ENCODE peak calls at places on chromosomes 12 and 14, in five cellular contexts. Q, N, C, Y and B are unnamed samples.

GRCh38 chr12:56766535-56766934 is 3.4 kb downstream of the HSD17B6 start:
- DNase-seq in Q (no peak), N (no peak), C (no peak), Y (no peak), B (no peak)

GRCh38 chr12:99157946-99158345 is 489.6 kb upstream of the GARIN6 start:
- DNase-seq in Q (no peak), N (no peak), C (no peak), Y (no peak), B (no peak)

GRCh38 chr12:16675438-16675837 is 69.5 kb upstream of the LMO3 start:
- DNase-seq in Q (no peak), N (no peak), C (no peak), Y (no peak), B (no peak)

GRCh38 chr12:42716521-42716920 is 127.0 kb upstream of the PRICKLE1 start:
- DNase-seq in Q (no peak), N (peak), C (no peak), Y (no peak), B (no peak)

GRCh38 chr12:22916241-22916640 is 291.3 kb downstream of the ETNK1 start:
- DNase-seq in Q (no peak), N (no peak), C (no peak), Y (no peak), B (no peak)

GRCh38 chr14:92325835-92326234 is 2.9 kb downstream of the SLC24A4 start:
- DNase-seq in Q (no peak), N (no peak), C (no peak), Y (no peak), B (no peak)

GRCh38 chr12:125549836-125550235 is 484.6 kb downstream of the AACS start:
- DNase-seq in Q (no peak), N (no peak), C (no peak), Y (no peak), B (no peak)

GRCh38 chr14:102749833-102750775 is 27.1 kb upstream of the TRAF3 start:
- DNase-seq in Q (no peak), N (no peak), C (no peak), Y (peak), B (no peak)

GRCh38 chr12:48883305-48884171 is 17.9 kb upstream of the RND1 start:
- DNase-seq in Q (no peak), N (no peak), C (no peak), Y (peak), B (no peak)

GRCh38 chr14:68172664-68173063 is 353.1 kb downstream of the RAD51B start:
- DNase-seq in Q (no peak), N (no peak), C (no peak), Y (no peak), B (no peak)

GRCh38 chr14:20328705-20329104 is 4.4 kb downstream of the CCNB1IP1 start:
- DNase-seq in Q (no peak), N (no peak), C (no peak), Y (peak), B (no peak)

GRCh38 chr14:78399316-78399889 is 229.2 kb downstream of the NRXN3 start:
- DNase-seq in Q (no peak), N (no peak), C (no peak), Y (no peak), B (no peak)

GRCh38 chr12:53064613-53065415 is 14.4 kb downstream of the SPRYD3 start:
- DNase-seq in Q (peak), N (peak), C (no peak), Y (no peak), B (no peak)

GRCh38 chr14:88063807-88064206 is 58.9 kb downstream of the GPR65 start:
- DNase-seq in Q (no peak), N (no peak), C (no peak), Y (no peak), B (no peak)

GRCh38 chr12:54588110-54588831 is at the start of gene PPP1R1A:
- DNase-seq in Q (no peak), N (peak), C (peak), Y (no peak), B (no peak)

GRCh38 chr14:33451211-33451610 is 499.7 kb downstream of the EGLN3 start:
- DNase-seq in Q (no peak), N (no peak), C (no peak), Y (no peak), B (no peak)

GRCh38 chr12:9707864-9708808 is 24.8 kb downstream of the CLECL1 start:
- DNase-seq in Q (peak), N (peak), C (peak), Y (no peak), B (peak)

GRCh38 chr12:117151195-117152031 is 38.9 kb downstream of the FBXO21 start:
- DNase-seq in Q (no peak), N (peak), C (peak), Y (no peak), B (peak)

GRCh38 chr14:56342419-56342901 is 224.2 kb downstream of the PELI2 start:
- DNase-seq in Q (no peak), N (no peak), C (no peak), Y (peak), B (no peak)

GRCh38 chr14:89356927-89357326 is 60.1 kb downstream of the FOXN3 start:
- DNase-seq in Q (no peak), N (no peak), C (no peak), Y (no peak), B (no peak)

GRCh38 chr12:121765573-121765972 is 27.9 kb downstream of the RHOF start:
- DNase-seq in Q (no peak), N (no peak), C (no peak), Y (no peak), B (peak)

GRCh38 chr12:69024413-69024812 is 91.4 kb upstream of the CPM start:
- DNase-seq in Q (no peak), N (no peak), C (no peak), Y (no peak), B (no peak)

GRCh38 chr12:1518763-1519516 is 75.4 kb downstream of the FBXL14 start:
- DNase-seq in Q (no peak), N (no peak), C (no peak), Y (peak), B (no peak)

GRCh38 chr12:6084261-6084968 is 40.1 kb downstream of the VWF start:
- DNase-seq in Q (no peak), N (no peak), C (no peak), Y (no peak), B (peak)

GRCh38 chr12:67720383-67720856 is 71.9 kb downstream of the DYRK2 start:
- DNase-seq in Q (no peak), N (peak), C (peak), Y (peak), B (peak)

GRCh38 chr12:3998968-3999792 is 126.0 kb upstream of the PARP11 start:
- DNase-seq in Q (no peak), N (no peak), C (no peak), Y (no peak), B (no peak)

GRCh38 chr14:104601786-104602185 is 2.8 kb downstream of the TMEM179 start:
- DNase-seq in Q (no peak), N (no peak), C (no peak), Y (no peak), B (peak)